ENCODE peak calls at places on chromosome 4, in four cellular contexts. G is fibroblast of lung, R is uterus, U is GM23248. H is an unnamed sample.

GRCh38 chr4:41024556-41025491 is 189.5 kb downstream of the APBB2 start:
- DNase-seq in G (peak; percentile 47), R (no peak), U (no peak), H (no peak)

GRCh38 chr4:168541608-168541953 is 44.7 kb downstream of the PALLD start:
- DNase-seq in G (peak; percentile 64), R (no peak), U (peak; percentile 77), H (no peak)

GRCh38 chr4:69735119-69735518 is 25.3 kb downstream of the SULT1B1 start:
- DNase-seq in G (no peak), R (no peak), U (no peak), H (no peak)

GRCh38 chr4:85956296-85956955 is 403.4 kb downstream of the MAPK10 start:
- DNase-seq in G (no peak), R (no peak), U (no peak), H (no peak)

GRCh38 chr4:99235955-99236354 is 16.9 kb upstream of the ADH6 start:
- DNase-seq in G (no peak), R (no peak), U (no peak), H (no peak)

GRCh38 chr4:179867300-179867878 is 2375.8 kb upstream of the TENM3 start:
- DNase-seq in G (peak; percentile 70), R (no peak), U (peak; percentile 17), H (no peak)

GRCh38 chr4:4860803-4861591 is 1.5 kb downstream of the MSX1 start:
- DNase-seq in G (no peak), R (peak; percentile 37), U (peak; percentile 77), H (no peak)

GRCh38 chr4:141473026-141473540 is 163.3 kb upstream of the IL15 start:
- DNase-seq in G (no peak), R (no peak), U (peak; percentile 7), H (no peak)

GRCh38 chr4:151173751-151174325 is 74.4 kb downstream of the RPS3A start:
- DNase-seq in G (peak; percentile 68), R (peak; percentile 81), U (no peak), H (no peak)

GRCh38 chr4:54227261-54228063 is 1.6 kb upstream of the PDGFRA start:
- DNase-seq in G (peak; percentile 86), R (no peak), U (peak; percentile 81), H (no peak)

GRCh38 chr4:76950052-76950845 is 697 bp downstream of the SEPTIN11 start:
- DNase-seq in G (peak; percentile 60), R (peak; percentile 45), U (peak; percentile 68), H (no peak)

GRCh38 chr4:151315212-151315886 is 10.1 kb downstream of the SH3D19 start:
- DNase-seq in G (no peak), R (no peak), U (no peak), H (no peak)

GRCh38 chr4:175035907-175036306 is 117.7 kb downstream of the ADAM29 start:
- DNase-seq in G (no peak), R (no peak), U (no peak), H (no peak)

GRCh38 chr4:171186700-171187099 is 626.5 kb upstream of the GALNTL6 start:
- DNase-seq in G (no peak), R (no peak), U (no peak), H (no peak)

GRCh38 chr4:10929818-10930217 is 245.2 kb upstream of the CLNK start:
- DNase-seq in G (no peak), R (no peak), U (no peak), H (no peak)

GRCh38 chr4:27024807-27025206 is 164.2 kb downstream of the STIM2 start:
- DNase-seq in G (no peak), R (no peak), U (no peak), H (no peak)

GRCh38 chr4:99759988-99760387 is 56.6 kb upstream of the DAPP1 start:
- DNase-seq in G (peak; percentile 41), R (no peak), U (no peak), H (no peak)

GRCh38 chr4:13535708-13536361 is 8.5 kb downstream of the NKX3-2 start:
- DNase-seq in G (no peak), R (no peak), U (no peak), H (no peak)

GRCh38 chr4:38424171-38424871 is 239.7 kb upstream of the KLF3 start:
- DNase-seq in G (no peak), R (peak; percentile 15), U (no peak), H (no peak)

GRCh38 chr4:152488246-152488645 is 47.6 kb downstream of the FBXW7 start:
- DNase-seq in G (no peak), R (no peak), U (no peak), H (no peak)

GRCh38 chr4:112765317-112765989 is 128.5 kb downstream of the LARP7 start:
- DNase-seq in G (peak; percentile 13), R (no peak), U (peak; percentile 34), H (no peak)

GRCh38 chr4:35970366-35970960 is 273.9 kb downstream of the ARAP2 start:
- DNase-seq in G (no peak), R (no peak), U (no peak), H (no peak)

GRCh38 chr4:152109585-152110509 is 349.0 kb upstream of the GATB start:
- DNase-seq in G (peak; percentile 18), R (peak; percentile 28), U (peak; percentile 42), H (peak; percentile 84)

GRCh38 chr4:76952631-76953587 is 3.4 kb downstream of the SEPTIN11 start:
- DNase-seq in G (no peak), R (no peak), U (peak; percentile 34), H (no peak)

GRCh38 chr4:176545886-176546285 is 226.1 kb downstream of the SPCS3 start:
- DNase-seq in G (peak; percentile 54), R (no peak), U (peak; percentile 9), H (no peak)

GRCh38 chr4:82905205-82905604 is 4.7 kb downstream of the THAP9 start:
- DNase-seq in G (no peak), R (no peak), U (peak; percentile 68), H (no peak)

GRCh38 chr4:123823244-123823643 is 426.6 kb downstream of the SPRY1 start:
- DNase-seq in G (no peak), R (no peak), U (no peak), H (no peak)

GRCh38 chr4:159178147-159178541 is 75.3 kb downstream of the RAPGEF2 start:
- DNase-seq in G (peak; percentile 72), R (no peak), U (peak; percentile 24), H (no peak)

GRCh38 chr4:80183196-80184052 is 13.9 kb upstream of the PRDM8 start:
- DNase-seq in G (no peak), R (peak; percentile 65), U (peak; percentile 44), H (no peak)

GRCh38 chr4:102637391-102637790 is 123.4 kb downstream of the MANBA start:
- DNase-seq in G (no peak), R (no peak), U (no peak), H (no peak)

GRCh38 chr4:139986108-139986507 is 167.9 kb downstream of the MAML3 start:
- DNase-seq in G (no peak), R (no peak), U (no peak), H (no peak)

GRCh38 chr4:39850727-39851126 is 127.0 kb downstream of the PDS5A start:
- DNase-seq in G (no peak), R (no peak), U (no peak), H (no peak)

GRCh38 chr4:39841894-39842293 is 135.8 kb downstream of the PDS5A start:
- DNase-seq in G (no peak), R (no peak), U (no peak), H (no peak)

GRCh38 chr4:39846135-39846534 is 131.6 kb downstream of the PDS5A start:
- DNase-seq in G (peak; percentile 38), R (no peak), U (peak; percentile 41), H (no peak)

GRCh38 chr4:39846705-39847104 is 131.0 kb downstream of the PDS5A start:
- DNase-seq in G (peak; percentile 44), R (no peak), U (no peak), H (no peak)
- H3K36me3 ChIP-seq in G (peaks cover 4% of the 10 kb centered on the region), R (no peaks in the 10 kb centered on the region), U (peaks cover 42% of the 10 kb centered on the region), H (no peaks in the 10 kb centered on the region)

DNA sequence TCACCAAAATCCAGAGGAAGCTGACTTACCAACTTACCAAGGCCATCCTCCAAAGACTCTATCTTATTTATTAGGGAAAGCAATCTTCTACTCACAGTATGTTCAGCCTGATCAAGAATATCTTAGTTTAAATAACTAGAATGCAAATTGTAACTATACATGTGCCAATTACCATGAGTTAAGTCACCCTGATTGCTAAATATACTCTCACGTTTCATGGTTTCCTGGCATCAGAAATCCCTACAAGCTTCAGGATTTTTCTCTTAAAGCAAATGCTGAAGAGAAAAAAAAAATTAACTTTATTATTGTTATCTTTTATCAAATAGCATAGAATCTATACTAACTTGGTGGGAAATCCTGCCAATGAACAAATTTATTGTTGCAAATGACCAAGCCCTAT is 63.0 kb upstream of the MXD4 start:
- DNase-seq in G (peak; percentile 61), R (no peak), U (no peak), H (no peak)
- H3K9me3 ChIP-seq in G (no peaks in the 10 kb centered on the region), R (peaks cover 10% of the 10 kb centered on the region), U (no peaks in the 10 kb centered on the region), H (peaks cover 14% of the 10 kb centered on the region)

GRCh38 chr4:3511187-3511586 is 21.0 kb downstream of the LRPAP1 start:
- DNase-seq in G (no peak), R (no peak), U (no peak), H (no peak)

GRCh38 chr4:3513807-3514206 is 18.4 kb downstream of the LRPAP1 start:
- DNase-seq in G (no peak), R (no peak), U (no peak), H (no peak)

GRCh38 chr4:3512719-3513118 is 19.5 kb downstream of the LRPAP1 start:
- DNase-seq in G (no peak), R (no peak), U (no peak), H (no peak)

GRCh38 chr4:3510481-3510880 is 21.7 kb downstream of the LRPAP1 start:
- DNase-seq in G (no peak), R (no peak), U (no peak), H (no peak)

DNA sequence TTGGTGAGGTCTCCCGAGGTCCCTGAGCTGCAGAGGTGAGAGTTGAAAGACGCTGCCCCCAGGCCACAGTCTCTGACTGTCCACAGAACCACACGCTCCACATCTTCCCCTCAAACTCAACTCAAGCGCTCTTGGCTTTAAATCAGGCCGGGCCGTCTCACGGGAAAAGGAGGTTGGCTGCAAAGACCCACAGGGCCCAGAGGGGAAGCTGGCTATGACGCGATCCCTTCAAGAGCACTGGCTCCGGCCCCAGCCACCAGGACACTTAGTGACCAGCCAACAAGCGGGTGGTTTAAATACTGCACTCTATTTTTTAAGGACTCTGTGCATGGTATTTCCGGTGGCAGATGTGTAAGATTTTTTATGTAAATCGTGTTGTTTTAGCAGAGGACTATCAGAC is 19.9 kb downstream of the LRPAP1 start:
- DNase-seq in G (no peak), R (no peak), U (no peak), H (no peak)
- H3K36me3 ChIP-seq in G (peaks cover 30% of the 10 kb centered on the region), R (no peaks in the 10 kb centered on the region), U (no peaks in the 10 kb centered on the region), H (peaks cover 74% of the 10 kb centered on the region)

DNA sequence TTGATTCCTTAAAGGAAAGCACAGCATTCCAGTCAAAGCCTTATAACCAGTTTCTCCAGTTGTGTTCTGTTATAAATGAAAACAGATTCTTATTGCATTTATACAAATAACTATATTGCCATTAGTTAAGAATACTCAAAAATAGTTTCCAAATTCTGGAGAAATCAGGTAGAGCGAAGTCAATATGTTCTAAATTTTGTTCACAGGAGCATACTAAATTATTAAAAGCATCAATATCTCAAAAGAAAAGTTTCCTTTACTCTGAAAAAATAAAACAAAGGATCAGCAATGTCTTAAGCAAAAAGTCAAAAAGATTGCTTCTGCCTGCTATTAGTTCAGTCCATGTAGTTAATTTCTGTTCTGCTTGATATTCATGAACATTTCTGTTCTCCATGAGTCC is 39.7 kb downstream of the PGRMC2 start:
- DNase-seq in G (no peak), R (no peak), U (no peak), H (no peak)
- H3K9me3 ChIP-seq in G (no peaks in the 10 kb centered on the region), R (no peaks in the 10 kb centered on the region), U (no peaks in the 10 kb centered on the region), H (no peaks in the 10 kb centered on the region)

H was measured in vagina.